ENCODE peak calls at places on chromosomes 16 and 17, in nine cellular contexts. One of them, this sample, is unnamed.

GRCh38 chr17:18957831-18958230 is 5.9 kb downstream of the SLC5A10 start:
- DNase-seq in HCEC 1CT: no peak
- DNase-seq in neural crest cell: no peak
- DNase-seq in progenitor cell of endocrine pancreas: no peak
- DNase-seq in stimulated activated naive CD8-positive, alpha-beta T cell treated with anti-CD3 and anti-CD28 coated beads, Interleukin-15, amount 100 ng/mL, for 72 hours: no peak
- DNase-seq in stimulated activated CD4-positive, alpha-beta T cell treated with anti-CD3 and anti-CD28 coated beads, Interleukin-12 subunit alpha, Interleukin-12 subunit beta, amount 100 ng/mL, for 4 hours: no peak
- DNase-seq in NCI-H510A treated with DMSO at 0.1 percent for 48 hours: no peak
- DNase-seq in aorta: no peak
- DNase-seq in NCI-H1105 treated with DMSO at 0.1 percent for 48 hours: no peak
- DNase-seq in this sample: no peak

GRCh38 chr16:83552193-83552592 is 255.6 kb upstream of the HSBP1 start:
- DNase-seq in NCI-H510A treated with DMSO at 0.1 percent for 48 hours: no peak
- DNase-seq in neural crest cell: no peak
- DNase-seq in progenitor cell of endocrine pancreas: no peak
- DNase-seq in stimulated activated CD4-positive, alpha-beta T cell treated with anti-CD3 and anti-CD28 coated beads, Interleukin-12 subunit alpha, Interleukin-12 subunit beta, amount 100 ng/mL, for 4 hours: no peak
- DNase-seq in aorta: no peak
- DNase-seq in NCI-H1105 treated with DMSO at 0.1 percent for 48 hours: no peak
- DNase-seq in HCEC 1CT: peak
- DNase-seq in stimulated activated naive CD8-positive, alpha-beta T cell treated with anti-CD3 and anti-CD28 coated beads, Interleukin-15, amount 100 ng/mL, for 72 hours: no peak
- DNase-seq in this sample: no peak

GRCh38 chr16:67157106-67157748 is 2.5 kb downstream of the TRADD start:
- DNase-seq in NCI-H1105 treated with DMSO at 0.1 percent for 48 hours: no peak
- DNase-seq in progenitor cell of endocrine pancreas: no peak
- DNase-seq in stimulated activated CD4-positive, alpha-beta T cell treated with anti-CD3 and anti-CD28 coated beads, Interleukin-12 subunit alpha, Interleukin-12 subunit beta, amount 100 ng/mL, for 4 hours: no peak
- DNase-seq in neural crest cell: no peak
- DNase-seq in HCEC 1CT: no peak
- DNase-seq in NCI-H510A treated with DMSO at 0.1 percent for 48 hours: no peak
- DNase-seq in stimulated activated naive CD8-positive, alpha-beta T cell treated with anti-CD3 and anti-CD28 coated beads, Interleukin-15, amount 100 ng/mL, for 72 hours: no peak
- DNase-seq in aorta: no peak
- DNase-seq in this sample: no peak

GRCh38 chr16:30918614-30919013 is 4.8 kb upstream of the FBXL19 start:
- DNase-seq in NCI-H1105 treated with DMSO at 0.1 percent for 48 hours: no peak
- DNase-seq in neural crest cell: no peak
- DNase-seq in HCEC 1CT: no peak
- DNase-seq in progenitor cell of endocrine pancreas: no peak
- DNase-seq in NCI-H510A treated with DMSO at 0.1 percent for 48 hours: no peak
- DNase-seq in aorta: no peak
- DNase-seq in stimulated activated CD4-positive, alpha-beta T cell treated with anti-CD3 and anti-CD28 coated beads, Interleukin-12 subunit alpha, Interleukin-12 subunit beta, amount 100 ng/mL, for 4 hours: no peak
- DNase-seq in stimulated activated naive CD8-positive, alpha-beta T cell treated with anti-CD3 and anti-CD28 coated beads, Interleukin-15, amount 100 ng/mL, for 72 hours: no peak
- DNase-seq in this sample: no peak

GRCh38 chr17:9918804-9919352 is 13.8 kb upstream of the RCVRN start:
- DNase-seq in progenitor cell of endocrine pancreas: no peak
- DNase-seq in stimulated activated naive CD8-positive, alpha-beta T cell treated with anti-CD3 and anti-CD28 coated beads, Interleukin-15, amount 100 ng/mL, for 72 hours: no peak
- DNase-seq in neural crest cell: no peak
- DNase-seq in NCI-H510A treated with DMSO at 0.1 percent for 48 hours: no peak
- DNase-seq in stimulated activated CD4-positive, alpha-beta T cell treated with anti-CD3 and anti-CD28 coated beads, Interleukin-12 subunit alpha, Interleukin-12 subunit beta, amount 100 ng/mL, for 4 hours: no peak
- DNase-seq in aorta: no peak
- DNase-seq in NCI-H1105 treated with DMSO at 0.1 percent for 48 hours: no peak
- DNase-seq in HCEC 1CT: no peak
- DNase-seq in this sample: no peak

GRCh38 chr16:48435906-48436305 is 50.7 kb upstream of the SIAH1 start:
- DNase-seq in NCI-H510A treated with DMSO at 0.1 percent for 48 hours: no peak
- DNase-seq in stimulated activated naive CD8-positive, alpha-beta T cell treated with anti-CD3 and anti-CD28 coated beads, Interleukin-15, amount 100 ng/mL, for 72 hours: no peak
- DNase-seq in HCEC 1CT: no peak
- DNase-seq in NCI-H1105 treated with DMSO at 0.1 percent for 48 hours: peak
- DNase-seq in neural crest cell: no peak
- DNase-seq in progenitor cell of endocrine pancreas: no peak
- DNase-seq in stimulated activated CD4-positive, alpha-beta T cell treated with anti-CD3 and anti-CD28 coated beads, Interleukin-12 subunit alpha, Interleukin-12 subunit beta, amount 100 ng/mL, for 4 hours: no peak
- DNase-seq in aorta: no peak
- DNase-seq in this sample: no peak

GRCh38 chr17:79810138-79811027 is 13.5 kb upstream of the CBX8 start:
- DNase-seq in HCEC 1CT: peak
- DNase-seq in aorta: peak
- DNase-seq in neural crest cell: peak
- DNase-seq in progenitor cell of endocrine pancreas: peak
- DNase-seq in stimulated activated naive CD8-positive, alpha-beta T cell treated with anti-CD3 and anti-CD28 coated beads, Interleukin-15, amount 100 ng/mL, for 72 hours: peak
- DNase-seq in stimulated activated CD4-positive, alpha-beta T cell treated with anti-CD3 and anti-CD28 coated beads, Interleukin-12 subunit alpha, Interleukin-12 subunit beta, amount 100 ng/mL, for 4 hours: peak
- DNase-seq in NCI-H510A treated with DMSO at 0.1 percent for 48 hours: peak
- DNase-seq in NCI-H1105 treated with DMSO at 0.1 percent for 48 hours: peak
- DNase-seq in this sample: peak

GRCh38 chr16:30533146-30533522 is 1.5 kb downstream of the ZNF747 start:
- DNase-seq in neural crest cell: no peak
- DNase-seq in NCI-H1105 treated with DMSO at 0.1 percent for 48 hours: no peak
- DNase-seq in HCEC 1CT: no peak
- DNase-seq in stimulated activated CD4-positive, alpha-beta T cell treated with anti-CD3 and anti-CD28 coated beads, Interleukin-12 subunit alpha, Interleukin-12 subunit beta, amount 100 ng/mL, for 4 hours: no peak
- DNase-seq in aorta: no peak
- DNase-seq in NCI-H510A treated with DMSO at 0.1 percent for 48 hours: no peak
- DNase-seq in stimulated activated naive CD8-positive, alpha-beta T cell treated with anti-CD3 and anti-CD28 coated beads, Interleukin-15, amount 100 ng/mL, for 72 hours: no peak
- DNase-seq in progenitor cell of endocrine pancreas: no peak
- DNase-seq in this sample: no peak

GRCh38 chr17:78122221-78122990 is 6.1 kb downstream of the TMC6 start:
- DNase-seq in NCI-H510A treated with DMSO at 0.1 percent for 48 hours: no peak
- DNase-seq in progenitor cell of endocrine pancreas: no peak
- DNase-seq in HCEC 1CT: no peak
- DNase-seq in neural crest cell: no peak
- DNase-seq in aorta: peak
- DNase-seq in NCI-H1105 treated with DMSO at 0.1 percent for 48 hours: no peak
- DNase-seq in stimulated activated naive CD8-positive, alpha-beta T cell treated with anti-CD3 and anti-CD28 coated beads, Interleukin-15, amount 100 ng/mL, for 72 hours: no peak
- DNase-seq in stimulated activated CD4-positive, alpha-beta T cell treated with anti-CD3 and anti-CD28 coated beads, Interleukin-12 subunit alpha, Interleukin-12 subunit beta, amount 100 ng/mL, for 4 hours: no peak
- DNase-seq in this sample: no peak

GRCh38 chr17:227581-228222 is 46.3 kb upstream of the DOC2B start:
- DNase-seq in neural crest cell: no peak
- DNase-seq in NCI-H1105 treated with DMSO at 0.1 percent for 48 hours: no peak
- DNase-seq in HCEC 1CT: no peak
- DNase-seq in progenitor cell of endocrine pancreas: no peak
- DNase-seq in aorta: peak
- DNase-seq in stimulated activated CD4-positive, alpha-beta T cell treated with anti-CD3 and anti-CD28 coated beads, Interleukin-12 subunit alpha, Interleukin-12 subunit beta, amount 100 ng/mL, for 4 hours: no peak
- DNase-seq in stimulated activated naive CD8-positive, alpha-beta T cell treated with anti-CD3 and anti-CD28 coated beads, Interleukin-15, amount 100 ng/mL, for 72 hours: no peak
- DNase-seq in NCI-H510A treated with DMSO at 0.1 percent for 48 hours: no peak
- DNase-seq in this sample: no peak

GRCh38 chr16:19644877-19645276 is 73.2 kb downstream of the KNOP1 start:
- DNase-seq in neural crest cell: no peak
- DNase-seq in NCI-H1105 treated with DMSO at 0.1 percent for 48 hours: no peak
- DNase-seq in NCI-H510A treated with DMSO at 0.1 percent for 48 hours: no peak
- DNase-seq in stimulated activated CD4-positive, alpha-beta T cell treated with anti-CD3 and anti-CD28 coated beads, Interleukin-12 subunit alpha, Interleukin-12 subunit beta, amount 100 ng/mL, for 4 hours: no peak
- DNase-seq in aorta: peak
- DNase-seq in progenitor cell of endocrine pancreas: no peak
- DNase-seq in HCEC 1CT: no peak
- DNase-seq in stimulated activated naive CD8-positive, alpha-beta T cell treated with anti-CD3 and anti-CD28 coated beads, Interleukin-15, amount 100 ng/mL, for 72 hours: no peak
- DNase-seq in this sample: no peak

GRCh38 chr17:3557768-3558583 is at the start of gene TRPV3:
- DNase-seq in NCI-H1105 treated with DMSO at 0.1 percent for 48 hours: no peak
- DNase-seq in aorta: peak
- DNase-seq in neural crest cell: no peak
- DNase-seq in progenitor cell of endocrine pancreas: no peak
- DNase-seq in HCEC 1CT: no peak
- DNase-seq in NCI-H510A treated with DMSO at 0.1 percent for 48 hours: no peak
- DNase-seq in stimulated activated naive CD8-positive, alpha-beta T cell treated with anti-CD3 and anti-CD28 coated beads, Interleukin-15, amount 100 ng/mL, for 72 hours: peak
- DNase-seq in stimulated activated CD4-positive, alpha-beta T cell treated with anti-CD3 and anti-CD28 coated beads, Interleukin-12 subunit alpha, Interleukin-12 subunit beta, amount 100 ng/mL, for 4 hours: peak
- DNase-seq in this sample: no peak

GRCh38 chr17:71055128-71055527 is 885.8 kb downstream of the KCNJ2 start:
- DNase-seq in stimulated activated CD4-positive, alpha-beta T cell treated with anti-CD3 and anti-CD28 coated beads, Interleukin-12 subunit alpha, Interleukin-12 subunit beta, amount 100 ng/mL, for 4 hours: no peak
- DNase-seq in stimulated activated naive CD8-positive, alpha-beta T cell treated with anti-CD3 and anti-CD28 coated beads, Interleukin-15, amount 100 ng/mL, for 72 hours: no peak
- DNase-seq in aorta: no peak
- DNase-seq in progenitor cell of endocrine pancreas: no peak
- DNase-seq in neural crest cell: no peak
- DNase-seq in HCEC 1CT: peak
- DNase-seq in NCI-H1105 treated with DMSO at 0.1 percent for 48 hours: no peak
- DNase-seq in NCI-H510A treated with DMSO at 0.1 percent for 48 hours: no peak
- DNase-seq in this sample: no peak

GRCh38 chr17:58202859-58203258 is 10.3 kb downstream of the EPX start:
- DNase-seq in stimulated activated naive CD8-positive, alpha-beta T cell treated with anti-CD3 and anti-CD28 coated beads, Interleukin-15, amount 100 ng/mL, for 72 hours: no peak
- DNase-seq in NCI-H510A treated with DMSO at 0.1 percent for 48 hours: no peak
- DNase-seq in neural crest cell: no peak
- DNase-seq in HCEC 1CT: no peak
- DNase-seq in NCI-H1105 treated with DMSO at 0.1 percent for 48 hours: no peak
- DNase-seq in aorta: no peak
- DNase-seq in stimulated activated CD4-positive, alpha-beta T cell treated with anti-CD3 and anti-CD28 coated beads, Interleukin-12 subunit alpha, Interleukin-12 subunit beta, amount 100 ng/mL, for 4 hours: no peak
- DNase-seq in progenitor cell of endocrine pancreas: no peak
- DNase-seq in this sample: no peak

GRCh38 chr17:322006-322780 is 30.4 kb downstream of the RPH3AL start:
- DNase-seq in neural crest cell: no peak
- DNase-seq in HCEC 1CT: no peak
- DNase-seq in stimulated activated naive CD8-positive, alpha-beta T cell treated with anti-CD3 and anti-CD28 coated beads, Interleukin-15, amount 100 ng/mL, for 72 hours: no peak
- DNase-seq in stimulated activated CD4-positive, alpha-beta T cell treated with anti-CD3 and anti-CD28 coated beads, Interleukin-12 subunit alpha, Interleukin-12 subunit beta, amount 100 ng/mL, for 4 hours: no peak
- DNase-seq in aorta: peak
- DNase-seq in NCI-H510A treated with DMSO at 0.1 percent for 48 hours: no peak
- DNase-seq in NCI-H1105 treated with DMSO at 0.1 percent for 48 hours: no peak
- DNase-seq in progenitor cell of endocrine pancreas: no peak
- DNase-seq in this sample: no peak

GRCh38 chr17:14038206-14038605 is 31.1 kb upstream of the COX10 start:
- DNase-seq in progenitor cell of endocrine pancreas: no peak
- DNase-seq in HCEC 1CT: peak
- DNase-seq in NCI-H1105 treated with DMSO at 0.1 percent for 48 hours: no peak
- DNase-seq in stimulated activated CD4-positive, alpha-beta T cell treated with anti-CD3 and anti-CD28 coated beads, Interleukin-12 subunit alpha, Interleukin-12 subunit beta, amount 100 ng/mL, for 4 hours: no peak
- DNase-seq in stimulated activated naive CD8-positive, alpha-beta T cell treated with anti-CD3 and anti-CD28 coated beads, Interleukin-15, amount 100 ng/mL, for 72 hours: no peak
- DNase-seq in aorta: no peak
- DNase-seq in neural crest cell: no peak
- DNase-seq in NCI-H510A treated with DMSO at 0.1 percent for 48 hours: no peak
- DNase-seq in this sample: no peak

GRCh38 chr16:58299757-58300349 is 5.0 kb upstream of the PRSS54 start:
- DNase-seq in NCI-H510A treated with DMSO at 0.1 percent for 48 hours: no peak
- DNase-seq in aorta: no peak
- DNase-seq in neural crest cell: no peak
- DNase-seq in HCEC 1CT: peak
- DNase-seq in stimulated activated naive CD8-positive, alpha-beta T cell treated with anti-CD3 and anti-CD28 coated beads, Interleukin-15, amount 100 ng/mL, for 72 hours: peak
- DNase-seq in stimulated activated CD4-positive, alpha-beta T cell treated with anti-CD3 and anti-CD28 coated beads, Interleukin-12 subunit alpha, Interleukin-12 subunit beta, amount 100 ng/mL, for 4 hours: no peak
- DNase-seq in NCI-H1105 treated with DMSO at 0.1 percent for 48 hours: no peak
- DNase-seq in progenitor cell of endocrine pancreas: no peak
- DNase-seq in this sample: no peak

GRCh38 chr17:47279062-47279801 is 25.6 kb downstream of the ITGB3 start:
- DNase-seq in neural crest cell: no peak
- DNase-seq in NCI-H510A treated with DMSO at 0.1 percent for 48 hours: no peak
- DNase-seq in progenitor cell of endocrine pancreas: no peak
- DNase-seq in aorta: peak
- DNase-seq in stimulated activated naive CD8-positive, alpha-beta T cell treated with anti-CD3 and anti-CD28 coated beads, Interleukin-15, amount 100 ng/mL, for 72 hours: no peak
- DNase-seq in stimulated activated CD4-positive, alpha-beta T cell treated with anti-CD3 and anti-CD28 coated beads, Interleukin-12 subunit alpha, Interleukin-12 subunit beta, amount 100 ng/mL, for 4 hours: no peak
- DNase-seq in NCI-H1105 treated with DMSO at 0.1 percent for 48 hours: no peak
- DNase-seq in HCEC 1CT: peak
- DNase-seq in this sample: no peak

GRCh38 chr16:525520-526180 is 1.9 kb upstream of the CAPN15 start:
- DNase-seq in stimulated activated CD4-positive, alpha-beta T cell treated with anti-CD3 and anti-CD28 coated beads, Interleukin-12 subunit alpha, Interleukin-12 subunit beta, amount 100 ng/mL, for 4 hours: peak
- DNase-seq in aorta: no peak
- DNase-seq in NCI-H510A treated with DMSO at 0.1 percent for 48 hours: no peak
- DNase-seq in stimulated activated naive CD8-positive, alpha-beta T cell treated with anti-CD3 and anti-CD28 coated beads, Interleukin-15, amount 100 ng/mL, for 72 hours: peak
- DNase-seq in neural crest cell: no peak
- DNase-seq in progenitor cell of endocrine pancreas: no peak
- DNase-seq in HCEC 1CT: peak
- DNase-seq in NCI-H1105 treated with DMSO at 0.1 percent for 48 hours: no peak
- DNase-seq in this sample: no peak

This sample was measured in NCI-H345.